ENCODE peak calls at places on chromosomes 16 and 17, in five cellular contexts. M is natural killer cell, A is mammary epithelial cell, T is cardiac muscle cell, F is MM.1S. K is an unnamed sample.

GRCh38 chr16:28110479-28110878 is 47.0 kb upstream of the GSG1L start:
- DNase-seq in M (no peak), A (no peak), T (no peak), F (no peak), K (no peak)

GRCh38 chr17:50028207-50029120 is 27.4 kb upstream of the ITGA3 start:
- DNase-seq in M (no peak), A (peak), T (peak), F (no peak), K (peak)

GRCh38 chr16:85986931-85987749 is 88.2 kb downstream of the IRF8 start:
- DNase-seq in M (peak), A (no peak), T (peak), F (peak), K (peak)

GRCh38 chr16:46954562-46954961 is 18.9 kb downstream of the DNAJA2 start:
- DNase-seq in M (no peak), A (no peak), T (no peak), F (no peak), K (no peak)

GRCh38 chr16:70438325-70438982 is 446 bp downstream of the ST3GAL2 start:
- DNase-seq in M (no peak), A (no peak), T (no peak), F (no peak), K (no peak)

GRCh38 chr17:63425478-63425877 is 20.6 kb downstream of the CYB561 start:
- DNase-seq in M (peak), A (peak), T (peak), F (peak), K (peak)

GRCh38 chr16:47461598-47462266 is 601 bp downstream of the PHKB start:
- DNase-seq in M (no peak), A (peak), T (peak), F (peak), K (peak)

GRCh38 chr17:69525920-69526841 is 111.7 kb downstream of the MAP2K6 start:
- DNase-seq in M (no peak), A (peak), T (peak), F (peak), K (peak)

GRCh38 chr16:48862087-48862532 is 252.1 kb upstream of the N4BP1 start:
- DNase-seq in M (no peak), A (peak), T (no peak), F (no peak), K (no peak)

GRCh38 chr16:16971042-16971441 is 499.7 kb downstream of the XYLT1 start:
- DNase-seq in M (no peak), A (no peak), T (no peak), F (no peak), K (no peak)

GRCh38 chr17:7849185-7850117 is 5.4 kb upstream of the TMEM88 start:
- DNase-seq in M (no peak), A (no peak), T (no peak), F (no peak), K (no peak)

GRCh38 chr17:33369876-33370275 is 76.8 kb upstream of the ASIC2 start:
- DNase-seq in M (no peak), A (no peak), T (no peak), F (no peak), K (no peak)

GRCh38 chr16:66322174-66322573 is 44.3 kb upstream of the CDH5 start:
- DNase-seq in M (no peak), A (no peak), T (no peak), F (no peak), K (no peak)
- TF ChIP-seq CTCF in M (no peak), A (no peak), T (no peak), F (no peak), K (no peak)

GRCh38 chr16:67942510-67943255 is 1.2 kb downstream of the LCAT start:
- DNase-seq in M (no peak), A (no peak), T (no peak), F (no peak), K (no peak)
- TF ChIP-seq CTCF in M (no peak), A (no peak), T (no peak), F (no peak), K (no peak)

GRCh38 chr17:29617481-29618271 is 5.0 kb downstream of the CORO6 start:
- DNase-seq in M (peak), A (peak), T (peak), F (peak), K (peak)
- TF ChIP-seq CTCF in M (peak), A (peak), T (peak), F (peak), K (peak)

GRCh38 chr16:82133798-82134197 is 36.2 kb downstream of the MPHOSPH6 start:
- DNase-seq in M (no peak), A (no peak), T (no peak), F (no peak), K (no peak)
- TF ChIP-seq CTCF in M (no peak), A (no peak), T (no peak), F (no peak), K (no peak)

GRCh38 chr16:55643161-55643970 is 12.4 kb upstream of the SLC6A2 start:
- DNase-seq in M (no peak), A (no peak), T (peak), F (no peak), K (no peak)
- TF ChIP-seq CTCF in M (no peak), A (no peak), T (no peak), F (no peak), K (no peak)

GRCh38 chr17:21540502-21540901 is 151.8 kb upstream of the KCNJ18 start:
- DNase-seq in M (no peak), A (no peak), T (no peak), F (no peak), K (no peak)

GRCh38 chr17:21542070-21542469 is 150.3 kb upstream of the KCNJ18 start:
- DNase-seq in M (no peak), A (no peak), T (no peak), F (no peak), K (no peak)

GRCh38 chr17:21545051-21545450 is 147.3 kb upstream of the KCNJ18 start:
- DNase-seq in M (no peak), A (no peak), T (no peak), F (no peak), K (no peak)

GRCh38 chr17:21539146-21539545 is 153.2 kb upstream of the KCNJ18 start:
- DNase-seq in M (no peak), A (peak), T (no peak), F (no peak), K (no peak)

DNA sequence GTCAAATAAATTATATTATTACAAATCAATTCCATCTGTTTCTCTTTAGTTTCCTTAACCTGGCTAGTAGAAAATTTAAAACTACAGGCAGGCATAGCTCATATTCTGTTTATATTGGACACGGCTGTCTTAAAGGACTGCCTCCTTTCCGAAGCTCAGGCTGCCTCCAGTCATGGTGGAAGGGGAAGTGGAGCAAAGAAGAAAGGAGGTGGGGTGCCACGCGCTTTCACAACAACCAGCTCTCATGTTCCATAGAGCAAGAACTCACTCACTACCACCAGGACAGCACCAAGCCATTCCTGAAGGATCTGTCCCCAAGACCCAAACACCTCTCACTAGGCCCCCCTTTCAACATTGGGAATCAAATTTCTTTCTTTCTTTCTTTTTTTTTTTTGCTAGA is 149.3 kb upstream of the KCNJ18 start:
- DNase-seq in M (no peak), A (no peak), T (no peak), F (no peak), K (no peak)
- TF ChIP-seq CTCF in M (no peak), A (no peak), T (no peak), F (no peak), K (no peak)

DNA sequence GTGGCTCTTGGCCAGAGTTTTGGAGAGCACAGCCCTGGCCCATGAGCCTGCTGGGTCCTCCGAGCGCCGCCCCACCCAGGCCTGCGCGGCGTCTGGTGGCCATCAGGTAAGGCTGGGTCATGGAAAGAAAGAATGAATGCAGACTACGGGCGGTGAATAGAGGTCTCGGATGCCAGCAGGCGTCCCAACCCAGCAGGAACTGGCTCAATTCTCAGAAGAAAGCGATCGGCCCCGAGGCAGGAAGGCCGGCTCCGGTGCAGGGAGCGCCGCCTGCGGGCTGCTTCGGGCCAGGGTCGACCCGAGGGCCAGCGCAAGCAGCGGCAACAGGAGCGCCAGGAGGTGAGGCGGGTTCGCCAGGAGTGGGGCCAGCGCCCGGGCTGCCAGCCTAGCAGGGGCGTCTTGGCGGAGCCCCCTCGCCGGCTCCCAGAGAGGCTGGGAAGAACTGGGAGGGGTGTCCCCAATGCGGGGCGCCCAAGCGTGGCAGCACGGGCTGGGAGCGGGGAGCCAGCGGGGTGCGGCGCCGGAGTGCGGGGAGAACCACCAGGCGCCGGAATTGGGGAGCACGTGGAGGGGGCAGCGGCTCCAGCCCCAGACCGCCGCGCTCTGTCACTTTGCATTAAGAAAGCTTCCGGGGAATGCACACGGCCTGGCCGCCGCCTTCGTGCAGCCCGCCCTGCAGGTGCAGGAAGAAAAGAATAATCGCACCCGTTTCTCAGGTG is 7.1 kb upstream of the TMC5 start:
- DNase-seq in M (no peak), A (no peak), T (peak), F (peak), K (peak)
- TF ChIP-seq CTCF in M (no peak), A (no peak), T (peak), F (peak), K (peak)

K was measured in GM20000.